ENCODE peak calls at places on chromosome 2, in nine cellular contexts. U, P, W, V, B, H, F, K and L are unnamed samples.

GRCh38 chr2:139411236-139411635 is 631.0 kb upstream of the NXPH2 start:
- DNase-seq in U (no peak), K (no peak), F (no peak), W (no peak), V (no peak), H (no peak), B (no peak), P (no peak), L (no peak)

GRCh38 chr2:199458806-199459285 is 1.1 kb upstream of the SATB2 start:
- DNase-seq in B (no peak), H (no peak), F (peak), W (no peak), V (no peak), P (no peak), K (no peak), U (no peak), L (no peak)

GRCh38 chr2:157784169-157784822 is 91.8 kb downstream of the ACVR1 start:
- DNase-seq in W (peak), B (no peak), F (peak), H (peak), P (no peak), V (no peak), U (no peak), K (peak), L (no peak)

GRCh38 chr2:120037995-120038541 is 25.2 kb downstream of the EPB41L5 start:
- DNase-seq in B (no peak), H (no peak), W (no peak), F (no peak), P (no peak), V (no peak), U (no peak), K (peak), L (no peak)

GRCh38 chr2:121186261-121186660 is 98.7 kb downstream of the TFCP2L1 start:
- DNase-seq in V (no peak), H (no peak), K (no peak), W (no peak), B (no peak), F (no peak), P (no peak), U (no peak), L (no peak)

GRCh38 chr2:71385008-71385407 is 53.4 kb downstream of the ZNF638 start:
- DNase-seq in W (no peak), F (no peak), P (no peak), B (peak), U (no peak), K (peak), H (no peak), V (no peak), L (no peak)

GRCh38 chr2:220664272-220665107 is 907.6 kb downstream of the EPHA4 start:
- DNase-seq in P (no peak), H (no peak), F (no peak), V (no peak), U (no peak), B (no peak), W (no peak), K (peak), L (no peak)

GRCh38 chr2:207316484-207316883 is 150.7 kb upstream of the KLF7 start:
- DNase-seq in P (no peak), K (no peak), F (no peak), H (no peak), V (no peak), U (no peak), W (no peak), B (no peak), L (no peak)

GRCh38 chr2:237485304-237485703 is 1.7 kb upstream of the MLPH start:
- DNase-seq in P (no peak), V (no peak), F (no peak), U (no peak), B (no peak), K (no peak), W (no peak), H (no peak), L (no peak)

GRCh38 chr2:46241344-46241743 is 55.9 kb upstream of the EPAS1 start:
- DNase-seq in W (no peak), B (no peak), H (no peak), P (no peak), V (no peak), F (no peak), U (no peak), K (peak), L (no peak)

GRCh38 chr2:151264157-151264835 is 2.6 kb upstream of the RBM43 start:
- DNase-seq in W (no peak), B (no peak), P (no peak), K (no peak), V (no peak), F (no peak), U (no peak), H (no peak), L (no peak)

GRCh38 chr2:151260492-151261239 is 997 bp downstream of the RBM43 start:
- DNase-seq in H (no peak), P (no peak), W (no peak), B (no peak), K (peak), F (no peak), U (no peak), V (no peak), L (no peak)

GRCh38 chr2:151261977-151262291 is 271 bp upstream of the RBM43 start:
- DNase-seq in F (no peak), P (no peak), U (no peak), H (no peak), B (no peak), V (no peak), K (no peak), W (no peak), L (no peak)

GRCh38 chr2:151262629-151263028 is 966 bp upstream of the RBM43 start:
- DNase-seq in B (no peak), W (no peak), F (no peak), K (no peak), P (no peak), V (no peak), H (no peak), U (no peak), L (no peak)

GRCh38 chr2:151261240-151261976 is at the start of gene RBM43:
- DNase-seq in K (peak), F (peak), B (peak), H (peak), U (peak), P (peak), W (peak), V (peak), L (peak)
- TF ChIP-seq CTCF in K (no peak), F (no peak), B (no peak), H (no peak), U (peak), P (peak), W (peak), V (no peak), L (no peak)

DNA sequence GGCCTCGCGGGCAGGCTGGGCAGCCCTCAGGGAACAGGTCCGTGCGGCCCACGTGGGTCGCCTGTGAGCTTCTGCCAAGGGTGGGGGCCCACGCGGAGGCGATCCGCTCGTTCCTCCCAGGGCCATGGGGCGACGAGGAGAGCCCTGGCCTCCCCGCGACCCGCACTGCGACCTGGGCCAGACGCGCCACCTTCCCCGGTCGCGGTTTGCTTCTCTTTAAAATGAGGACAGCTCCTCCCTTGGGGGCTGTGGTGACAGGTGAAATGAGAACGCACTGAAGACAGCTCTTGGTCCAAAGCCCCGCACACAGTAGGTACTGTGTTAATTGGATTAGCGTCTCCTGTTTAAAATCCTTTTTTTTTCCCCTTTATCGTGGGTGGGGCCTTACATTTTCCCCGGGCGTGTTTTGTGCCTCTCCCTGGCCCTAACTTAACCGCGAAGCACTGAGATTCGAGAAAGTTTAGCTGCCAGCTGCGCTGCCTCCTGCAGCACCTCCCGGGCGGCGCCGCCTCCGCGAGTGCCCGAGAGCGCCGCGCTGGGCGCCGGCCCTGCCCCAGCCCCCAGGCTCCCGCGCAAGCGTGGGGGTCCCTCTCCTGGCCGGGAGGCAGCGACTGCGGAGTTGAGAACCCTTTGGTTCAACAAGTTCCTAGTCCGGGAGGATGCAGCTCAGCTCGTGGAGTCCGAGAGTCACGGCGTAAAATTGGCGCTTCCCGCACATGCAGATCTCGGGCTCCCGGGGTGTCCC is 1.1 kb downstream of the HPCAL1 start:
- DNase-seq in U (no peak), V (peak), P (peak), K (peak), B (no peak), H (peak), F (no peak), W (no peak), L (no peak)
- TF ChIP-seq CTCF in U (peak), V (peak), P (peak), K (peak), B (peak), H (peak), F (peak), W (peak), L (peak)

GRCh38 chr2:133884739-133885381 is 316.6 kb upstream of the NCKAP5 start:
- DNase-seq in H (no peak), P (no peak), B (peak), K (peak), V (no peak), W (no peak), F (peak), U (no peak), L (no peak)
- TF ChIP-seq CTCF in H (no peak), P (peak), B (no peak), K (peak), V (peak), W (no peak), F (peak), U (peak), L (peak)

GRCh38 chr2:23330214-23330613 is 54.8 kb upstream of the KLHL29 start:
- DNase-seq in V (peak), F (no peak), W (no peak), B (no peak), H (no peak), P (peak), U (peak), K (peak), L (no peak)
- TF ChIP-seq CTCF in V (no peak), F (peak), W (no peak), B (peak), H (no peak), P (peak), U (peak), K (no peak), L (peak)

DNA sequence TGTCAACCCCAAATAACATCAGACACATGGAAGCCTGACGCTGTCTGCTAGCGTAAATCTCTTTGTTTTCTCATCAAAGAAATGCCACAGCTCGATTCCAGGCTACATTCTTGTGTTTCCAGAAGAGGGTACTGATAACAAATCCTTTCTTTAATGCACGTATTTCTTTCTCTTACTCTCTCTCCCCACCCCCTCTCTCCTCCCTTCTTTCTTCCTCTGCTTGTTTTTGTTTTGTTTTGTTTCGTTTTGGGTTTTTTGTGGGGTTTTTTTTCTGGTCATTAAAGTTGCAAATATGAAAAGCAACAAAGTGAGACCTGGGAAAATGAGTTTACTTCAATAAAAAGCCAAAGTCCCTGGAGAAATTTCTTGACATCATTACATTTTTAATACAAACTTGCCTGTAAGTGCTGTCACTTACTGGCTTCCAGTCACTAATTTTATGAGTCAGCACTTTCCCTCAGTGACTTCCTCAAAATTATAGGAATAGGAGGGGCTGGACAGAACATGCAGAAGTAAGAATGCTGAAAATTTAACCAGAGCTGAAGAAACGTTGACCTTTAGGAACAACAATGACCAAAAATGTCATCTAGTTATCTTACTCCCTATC is 106.7 kb upstream of the NABP1 start:
- DNase-seq in H (no peak), B (no peak), F (no peak), W (no peak), U (no peak), V (no peak), K (peak), P (peak), L (no peak)
- TF ChIP-seq CTCF in H (peak), B (peak), F (peak), W (peak), U (peak), V (no peak), K (peak), P (peak), L (peak)

GRCh38 chr2:218658671-218659257 is 659 bp downstream of the ZNF142 start:
- DNase-seq in P (peak), U (peak), V (peak), W (no peak), H (peak), B (no peak), K (peak), F (no peak), L (no peak)
- TF ChIP-seq CTCF in P (peak), U (peak), V (peak), W (no peak), H (peak), B (peak), K (peak), F (peak), L (peak)

GRCh38 chr2:225008935-225009334 is 33.3 kb downstream of the DOCK10 start:
- DNase-seq in V (peak), K (peak), W (no peak), B (no peak), P (peak), U (no peak), H (no peak), F (no peak), L (no peak)
- TF ChIP-seq CTCF in V (peak), K (no peak), W (peak), B (peak), P (peak), U (no peak), H (no peak), F (peak), L (peak)

GRCh38 chr2:233303252-233303651 is 4.4 kb upstream of the SAG start:
- DNase-seq in F (no peak), K (no peak), B (no peak), H (no peak), U (no peak), W (no peak), V (no peak), P (no peak), L (no peak)
- TF ChIP-seq CTCF in F (no peak), K (no peak), B (no peak), H (no peak), U (no peak), W (no peak), V (no peak), P (no peak), L (no peak)